ENCODE peak calls at places on chromosomes 12 and 14, in nine cellular contexts. One of them, this sample, is unnamed.

GRCh38 chr12:50157259-50157658 is 9.9 kb downstream of the CERS5 start:
- DNase-seq in Karpas-422: no peak
- DNase-seq in HCT116: no peak
- DNase-seq in heart left ventricle: no peak
- DNase-seq in thoracic aorta: no peak
- DNase-seq in mesendoderm: no peak
- DNase-seq in kidney: no peak
- DNase-seq in tibial artery: no peak
- DNase-seq in transverse colon: no peak
- DNase-seq in this sample: no peak

GRCh38 chr14:50943261-50943942 is 881 bp downstream of the PYGL start:
- DNase-seq in Karpas-422: no peak
- DNase-seq in mesendoderm: peak; percentile 84
- DNase-seq in thoracic aorta: no peak
- DNase-seq in kidney: peak; percentile 81
- DNase-seq in heart left ventricle: peak; percentile 30
- DNase-seq in transverse colon: peak; percentile 58
- DNase-seq in HCT116: peak; percentile 31
- DNase-seq in tibial artery: peak; percentile 79
- DNase-seq in this sample: peak; percentile 38

GRCh38 chr14:103512701-103513611 is 9.7 kb downstream of the CKB start:
- DNase-seq in heart left ventricle: no peak
- DNase-seq in Karpas-422: no peak
- DNase-seq in HCT116: no peak
- DNase-seq in tibial artery: peak; percentile 94
- DNase-seq in mesendoderm: no peak
- DNase-seq in thoracic aorta: peak; percentile 76
- DNase-seq in transverse colon: peak; percentile 69
- DNase-seq in kidney: peak; percentile 92
- DNase-seq in this sample: no peak

GRCh38 chr12:7374423-7375144 is 69.4 kb downstream of the CD163L1 start:
- DNase-seq in Karpas-422: peak; percentile 83
- DNase-seq in transverse colon: peak; percentile 42
- DNase-seq in kidney: peak; percentile 58
- DNase-seq in heart left ventricle: no peak
- DNase-seq in mesendoderm: peak; percentile 85
- DNase-seq in HCT116: peak; percentile 47
- DNase-seq in thoracic aorta: no peak
- DNase-seq in tibial artery: no peak
- DNase-seq in this sample: peak; percentile 15

GRCh38 chr14:60095781-60096450 is 4.2 kb downstream of the PCNX4 start:
- DNase-seq in heart left ventricle: no peak
- DNase-seq in thoracic aorta: no peak
- DNase-seq in kidney: no peak
- DNase-seq in Karpas-422: no peak
- DNase-seq in HCT116: no peak
- DNase-seq in tibial artery: no peak
- DNase-seq in mesendoderm: no peak
- DNase-seq in transverse colon: no peak
- DNase-seq in this sample: no peak

GRCh38 chr12:97127061-97127460 is 220.0 kb downstream of the NEDD1 start:
- DNase-seq in mesendoderm: peak; percentile 76
- DNase-seq in kidney: no peak
- DNase-seq in HCT116: no peak
- DNase-seq in thoracic aorta: no peak
- DNase-seq in tibial artery: no peak
- DNase-seq in Karpas-422: no peak
- DNase-seq in heart left ventricle: no peak
- DNase-seq in transverse colon: no peak
- DNase-seq in this sample: no peak

GRCh38 chr14:58171090-58171489 is 19.1 kb upstream of the ARMH4 start:
- DNase-seq in kidney: peak; percentile 85
- DNase-seq in heart left ventricle: peak; percentile 54
- DNase-seq in mesendoderm: peak; percentile 96
- DNase-seq in Karpas-422: peak; percentile 90
- DNase-seq in thoracic aorta: peak; percentile 30
- DNase-seq in transverse colon: peak; percentile 76
- DNase-seq in tibial artery: peak; percentile 81
- DNase-seq in HCT116: peak; percentile 83
- DNase-seq in this sample: peak; percentile 39

GRCh38 chr12:108685469-108686247 is 45.7 kb downstream of the CORO1C start:
- DNase-seq in mesendoderm: no peak
- DNase-seq in HCT116: no peak
- DNase-seq in transverse colon: no peak
- DNase-seq in Karpas-422: no peak
- DNase-seq in thoracic aorta: no peak
- DNase-seq in heart left ventricle: no peak
- DNase-seq in kidney: no peak
- DNase-seq in tibial artery: no peak
- DNase-seq in this sample: no peak

GRCh38 chr12:111759276-111759675 is 7.5 kb upstream of the ALDH2 start:
- DNase-seq in kidney: no peak
- DNase-seq in thoracic aorta: no peak
- DNase-seq in Karpas-422: no peak
- DNase-seq in HCT116: no peak
- DNase-seq in mesendoderm: no peak
- DNase-seq in transverse colon: no peak
- DNase-seq in tibial artery: no peak
- DNase-seq in heart left ventricle: no peak
- DNase-seq in this sample: no peak

GRCh38 chr12:111756681-111757080 is 10.1 kb upstream of the ALDH2 start:
- DNase-seq in mesendoderm: no peak
- DNase-seq in HCT116: no peak
- DNase-seq in transverse colon: no peak
- DNase-seq in heart left ventricle: no peak
- DNase-seq in thoracic aorta: no peak
- DNase-seq in Karpas-422: no peak
- DNase-seq in tibial artery: no peak
- DNase-seq in kidney: peak; percentile 57
- DNase-seq in this sample: no peak

GRCh38 chr12:111756196-111756595 is 10.5 kb upstream of the ALDH2 start:
- DNase-seq in kidney: peak; percentile 54
- DNase-seq in heart left ventricle: no peak
- DNase-seq in Karpas-422: no peak
- DNase-seq in thoracic aorta: no peak
- DNase-seq in mesendoderm: no peak
- DNase-seq in transverse colon: no peak
- DNase-seq in tibial artery: no peak
- DNase-seq in HCT116: no peak
- DNase-seq in this sample: no peak

GRCh38 chr12:111758120-111758561 is 8.6 kb upstream of the ALDH2 start:
- DNase-seq in mesendoderm: peak; percentile 32
- DNase-seq in heart left ventricle: peak; percentile 59
- DNase-seq in kidney: no peak
- DNase-seq in transverse colon: no peak
- DNase-seq in tibial artery: no peak
- DNase-seq in HCT116: no peak
- DNase-seq in Karpas-422: no peak
- DNase-seq in thoracic aorta: no peak
- DNase-seq in this sample: no peak

GRCh38 chr12:111757361-111758119 is 9.2 kb upstream of the ALDH2 start:
- DNase-seq in HCT116: no peak
- DNase-seq in mesendoderm: no peak
- DNase-seq in heart left ventricle: peak; percentile 42
- DNase-seq in kidney: peak; percentile 58
- DNase-seq in thoracic aorta: no peak
- DNase-seq in tibial artery: peak; percentile 77
- DNase-seq in Karpas-422: peak; percentile 89
- DNase-seq in transverse colon: peak; percentile 54
- DNase-seq in this sample: no peak
- H3K27ac ChIP-seq in HCT116: no peak overlapping the region
- H3K27ac ChIP-seq in mesendoderm: no peak overlapping the region
- H3K27ac ChIP-seq in heart left ventricle: peak overlapping the region; percentile 77
- H3K27ac ChIP-seq in kidney: no peak overlapping the region
- H3K27ac ChIP-seq in thoracic aorta: peak overlapping the region; percentile 57
- H3K27ac ChIP-seq in tibial artery: no peak overlapping the region
- H3K27ac ChIP-seq in Karpas-422: peak overlapping the region; percentile 82
- H3K27ac ChIP-seq in transverse colon: peak overlapping the region; percentile 17
- H3K27ac ChIP-seq in this sample: no peak overlapping the region

GRCh38 chr14:52724360-52724644 is 5.7 kb upstream of the STYX start:
- DNase-seq in Karpas-422: peak; percentile 49
- DNase-seq in HCT116: no peak
- DNase-seq in tibial artery: no peak
- DNase-seq in kidney: no peak
- DNase-seq in thoracic aorta: no peak
- DNase-seq in transverse colon: no peak
- DNase-seq in mesendoderm: peak; percentile 53
- DNase-seq in heart left ventricle: no peak
- DNase-seq in this sample: no peak

GRCh38 chr14:52729585-52729924 is 411 bp upstream of the STYX start:
- DNase-seq in mesendoderm: no peak
- DNase-seq in kidney: no peak
- DNase-seq in heart left ventricle: no peak
- DNase-seq in thoracic aorta: no peak
- DNase-seq in transverse colon: no peak
- DNase-seq in tibial artery: no peak
- DNase-seq in Karpas-422: no peak
- DNase-seq in HCT116: no peak
- DNase-seq in this sample: no peak

GRCh38 chr14:52723514-52724359 is 6.2 kb upstream of the STYX start:
- DNase-seq in kidney: no peak
- DNase-seq in Karpas-422: peak; percentile 65
- DNase-seq in mesendoderm: no peak
- DNase-seq in heart left ventricle: no peak
- DNase-seq in thoracic aorta: no peak
- DNase-seq in HCT116: no peak
- DNase-seq in tibial artery: no peak
- DNase-seq in transverse colon: no peak
- DNase-seq in this sample: no peak
- H3K36me3 ChIP-seq in kidney: peaks cover 22% of the 10 kb centered on the region
- H3K36me3 ChIP-seq in Karpas-422: peaks cover 80% of the 10 kb centered on the region
- H3K36me3 ChIP-seq in mesendoderm: peaks cover 6% of the 10 kb centered on the region
- H3K36me3 ChIP-seq in heart left ventricle: peaks cover 2% of the 10 kb centered on the region
- H3K36me3 ChIP-seq in thoracic aorta: peaks cover 44% of the 10 kb centered on the region
- H3K36me3 ChIP-seq in HCT116: peaks cover 69% of the 10 kb centered on the region
- H3K36me3 ChIP-seq in tibial artery: peaks cover 66% of the 10 kb centered on the region
- H3K36me3 ChIP-seq in transverse colon: no peaks in the 10 kb centered on the region
- H3K36me3 ChIP-seq in this sample: no peaks in the 10 kb centered on the region

GRCh38 chr12:31019561-31020308 is 53.9 kb upstream of the DDX11 start:
- DNase-seq in heart left ventricle: no peak
- DNase-seq in mesendoderm: no peak
- DNase-seq in Karpas-422: no peak
- DNase-seq in HCT116: no peak
- DNase-seq in transverse colon: no peak
- DNase-seq in kidney: no peak
- DNase-seq in thoracic aorta: no peak
- DNase-seq in tibial artery: no peak
- DNase-seq in this sample: no peak

GRCh38 chr12:31016057-31016456 is 57.6 kb upstream of the DDX11 start:
- DNase-seq in transverse colon: no peak
- DNase-seq in tibial artery: peak; percentile 48
- DNase-seq in heart left ventricle: no peak
- DNase-seq in HCT116: no peak
- DNase-seq in mesendoderm: no peak
- DNase-seq in thoracic aorta: no peak
- DNase-seq in Karpas-422: no peak
- DNase-seq in kidney: peak; percentile 48
- DNase-seq in this sample: no peak

GRCh38 chr12:31019106-31019505 is 54.6 kb upstream of the DDX11 start:
- DNase-seq in Karpas-422: no peak
- DNase-seq in HCT116: no peak
- DNase-seq in kidney: no peak
- DNase-seq in heart left ventricle: no peak
- DNase-seq in mesendoderm: no peak
- DNase-seq in transverse colon: no peak
- DNase-seq in tibial artery: no peak
- DNase-seq in thoracic aorta: no peak
- DNase-seq in this sample: no peak

GRCh38 chr12:31017535-31017934 is 56.1 kb upstream of the DDX11 start:
- DNase-seq in HCT116: no peak
- DNase-seq in heart left ventricle: no peak
- DNase-seq in transverse colon: no peak
- DNase-seq in tibial artery: peak; percentile 12
- DNase-seq in kidney: no peak
- DNase-seq in mesendoderm: no peak
- DNase-seq in thoracic aorta: no peak
- DNase-seq in Karpas-422: no peak
- DNase-seq in this sample: no peak

DNA sequence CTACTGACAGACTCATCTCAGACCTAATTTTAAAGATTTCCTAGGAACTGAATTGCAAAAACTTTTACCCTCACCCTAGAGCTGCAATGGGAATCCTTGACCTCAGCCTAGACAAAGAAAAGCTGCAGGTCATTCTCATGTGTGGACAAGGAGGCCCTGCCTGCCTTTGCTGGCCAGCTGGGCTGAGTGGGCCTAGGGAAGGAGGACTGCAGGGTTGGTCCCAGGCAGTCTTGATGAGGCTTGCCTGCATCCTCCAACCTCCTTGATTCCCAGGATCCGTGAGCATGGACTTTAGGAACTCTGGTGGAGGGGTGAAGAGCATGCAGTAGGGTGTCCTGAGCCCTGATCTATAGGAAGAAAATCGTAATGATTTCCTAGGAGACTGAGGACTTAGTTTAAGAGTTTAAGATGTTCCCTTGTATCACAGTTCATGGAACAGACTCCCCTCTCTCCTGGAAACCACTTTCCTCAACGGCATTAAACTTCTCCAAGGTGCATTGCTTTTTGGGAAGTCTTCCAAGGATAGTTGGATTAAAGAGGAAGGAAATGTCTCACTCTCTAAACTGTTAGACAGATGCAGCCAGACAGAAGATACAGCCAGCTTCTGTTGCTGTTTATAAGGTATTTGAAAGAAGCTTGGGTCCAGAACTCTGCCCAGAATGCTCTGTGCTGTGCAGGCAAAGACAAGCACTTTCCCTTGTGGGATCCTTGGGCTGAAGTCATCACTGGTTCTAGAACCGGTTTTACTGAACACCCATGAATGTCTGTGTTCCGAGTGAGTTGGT is 55.4 kb upstream of the DDX11 start:
- DNase-seq in HCT116: no peak
- DNase-seq in Karpas-422: no peak
- DNase-seq in mesendoderm: no peak
- DNase-seq in kidney: no peak
- DNase-seq in tibial artery: peak; percentile 27
- DNase-seq in heart left ventricle: no peak
- DNase-seq in thoracic aorta: no peak
- DNase-seq in transverse colon: no peak
- DNase-seq in this sample: no peak
- H3K27ac ChIP-seq in HCT116: no peak overlapping the region
- H3K27ac ChIP-seq in Karpas-422: no peak overlapping the region
- H3K27ac ChIP-seq in mesendoderm: no peak overlapping the region
- H3K27ac ChIP-seq in kidney: no peak overlapping the region
- H3K27ac ChIP-seq in tibial artery: no peak overlapping the region
- H3K27ac ChIP-seq in heart left ventricle: no peak overlapping the region
- H3K27ac ChIP-seq in thoracic aorta: no peak overlapping the region
- H3K27ac ChIP-seq in transverse colon: no peak overlapping the region
- H3K27ac ChIP-seq in this sample: no peak overlapping the region

GRCh38 chr12:25074954-25075353 is 120.0 kb downstream of the DNAI7 start:
- DNase-seq in tibial artery: no peak
- DNase-seq in HCT116: no peak
- DNase-seq in transverse colon: no peak
- DNase-seq in mesendoderm: no peak
- DNase-seq in kidney: no peak
- DNase-seq in Karpas-422: no peak
- DNase-seq in heart left ventricle: no peak
- DNase-seq in thoracic aorta: no peak
- DNase-seq in this sample: no peak

GRCh38 chr12:25074113-25074512 is 120.8 kb downstream of the DNAI7 start:
- DNase-seq in HCT116: no peak
- DNase-seq in kidney: no peak
- DNase-seq in heart left ventricle: no peak
- DNase-seq in transverse colon: no peak
- DNase-seq in thoracic aorta: no peak
- DNase-seq in mesendoderm: no peak
- DNase-seq in Karpas-422: no peak
- DNase-seq in tibial artery: no peak
- DNase-seq in this sample: no peak

GRCh38 chr12:25069221-25069620 is 120.3 kb upstream of the BCAT1 start:
- DNase-seq in Karpas-422: no peak
- DNase-seq in HCT116: no peak
- DNase-seq in thoracic aorta: no peak
- DNase-seq in kidney: no peak
- DNase-seq in heart left ventricle: no peak
- DNase-seq in transverse colon: no peak
- DNase-seq in tibial artery: no peak
- DNase-seq in mesendoderm: no peak
- DNase-seq in this sample: no peak

GRCh38 chr12:25071366-25071765 is 122.5 kb upstream of the BCAT1 start:
- DNase-seq in kidney: no peak
- DNase-seq in Karpas-422: no peak
- DNase-seq in heart left ventricle: no peak
- DNase-seq in HCT116: no peak
- DNase-seq in mesendoderm: no peak
- DNase-seq in tibial artery: no peak
- DNase-seq in transverse colon: no peak
- DNase-seq in thoracic aorta: no peak
- DNase-seq in this sample: no peak

GRCh38 chr12:25072901-25073645 is 121.9 kb downstream of the DNAI7 start:
- DNase-seq in kidney: no peak
- DNase-seq in transverse colon: no peak
- DNase-seq in thoracic aorta: no peak
- DNase-seq in heart left ventricle: no peak
- DNase-seq in Karpas-422: peak; percentile 51
- DNase-seq in tibial artery: no peak
- DNase-seq in mesendoderm: no peak
- DNase-seq in HCT116: no peak
- DNase-seq in this sample: no peak
- H3K36me3 ChIP-seq in kidney: no peaks in the 10 kb centered on the region
- H3K36me3 ChIP-seq in transverse colon: no peaks in the 10 kb centered on the region
- H3K36me3 ChIP-seq in thoracic aorta: no peaks in the 10 kb centered on the region
- H3K36me3 ChIP-seq in heart left ventricle: no peaks in the 10 kb centered on the region
- H3K36me3 ChIP-seq in Karpas-422: peaks cover 84% of the 10 kb centered on the region
- H3K36me3 ChIP-seq in tibial artery: no peaks in the 10 kb centered on the region
- H3K36me3 ChIP-seq in mesendoderm: no peaks in the 10 kb centered on the region
- H3K36me3 ChIP-seq in HCT116: no peaks in the 10 kb centered on the region
- H3K36me3 ChIP-seq in this sample: no peaks in the 10 kb centered on the region